ENCODE peak calls at places on chromosome 19, in four cellular contexts. L is fibroblast of lung, U is SK-N-DZ, B is glomerular endothelial cell. J is an unnamed sample.

GRCh38 chr19:7230826-7231225 is 63.4 kb downstream of the INSR start:
- DNase-seq in B (no peak), U (no peak), L (no peak), J (no peak)

GRCh38 chr19:41886761-41887710 is 4.1 kb downstream of the ARHGEF1 start:
- DNase-seq in L (no peak), B (no peak), U (no peak), J (no peak)

GRCh38 chr19:33395561-33396550 is 22.3 kb downstream of the CEBPG start:
- DNase-seq in U (no peak), L (peak), B (no peak), J (peak)

GRCh38 chr19:13119654-13120053 is 1.6 kb downstream of the NACC1 start:
- DNase-seq in L (no peak), B (no peak), U (no peak), J (no peak)

GRCh38 chr19:23314505-23315241 is 64.5 kb upstream of the ZNF724 start:
- DNase-seq in U (no peak), B (no peak), L (no peak), J (no peak)

GRCh38 chr19:1106841-1107654 is 3.3 kb downstream of the GPX4 start:
- DNase-seq in L (peak), B (no peak), U (no peak), J (no peak)

GRCh38 chr19:11096210-11096841 is 7.1 kb downstream of the LDLR start:
- DNase-seq in L (peak), B (no peak), U (no peak), J (peak)

GRCh38 chr19:33221641-33222040 is 4.0 kb downstream of the SLC7A10 start:
- DNase-seq in L (no peak), B (no peak), U (no peak), J (no peak)

GRCh38 chr19:50178859-50179537 is 15.9 kb upstream of the IZUMO2 start:
- DNase-seq in L (no peak), U (no peak), B (no peak), J (no peak)

GRCh38 chr19:10230155-10230903 is 802 bp downstream of the S1PR2 start:
- DNase-seq in B (no peak), U (peak), L (peak), J (peak)

GRCh38 chr19:43675269-43675879 is 5.4 kb upstream of the PLAUR start:
- DNase-seq in B (no peak), U (no peak), L (peak), J (no peak)

GRCh38 chr19:32580353-32580900 is 563 bp upstream of the PDCD5 start:
- DNase-seq in B (no peak), L (no peak), U (no peak), J (no peak)

GRCh38 chr19:5031231-5032100 is 62.6 kb downstream of the KDM4B start:
- DNase-seq in U (peak), B (no peak), L (peak), J (peak)

GRCh38 chr19:43735957-43736356 is 18.8 kb downstream of the SMG9 start:
- DNase-seq in B (no peak), L (no peak), U (no peak), J (peak)

GRCh38 chr19:32624410-32624809 is 43.4 kb downstream of the PDCD5 start:
- DNase-seq in B (no peak), L (no peak), U (no peak), J (no peak)